ENCODE peak calls at places on chromosomes 12 and 14, in five cellular contexts. One of them, this sample, is unnamed.
A peak's percentile ranks its signal among the peaks of the same experiment; 100 is the strongest.

GRCh38 chr14:69055125-69055524 is 76.0 kb upstream of the ACTN1 start:
- DNase-seq in fibroblast of lung: peak; percentile 91
- DNase-seq in MM.1S: no peak
- DNase-seq in GM23248: peak; percentile 47
- DNase-seq in GM23338: no peak
- DNase-seq in this sample: no peak

GRCh38 chr12:122052285-122052684 is 26.3 kb upstream of the MLXIP start:
- DNase-seq in MM.1S: no peak
- DNase-seq in GM23248: peak; percentile 13
- DNase-seq in GM23338: no peak
- DNase-seq in fibroblast of lung: peak; percentile 54
- DNase-seq in this sample: no peak

GRCh38 chr14:56846970-56847928 is 37.0 kb upstream of the OTX2 start:
- DNase-seq in GM23338: peak; percentile 95
- DNase-seq in GM23248: no peak
- DNase-seq in MM.1S: no peak
- DNase-seq in fibroblast of lung: no peak
- DNase-seq in this sample: no peak

GRCh38 chr12:70154960-70155589 is 88.2 kb upstream of the CNOT2 start:
- DNase-seq in GM23248: no peak
- DNase-seq in MM.1S: no peak
- DNase-seq in fibroblast of lung: peak; percentile 8
- DNase-seq in GM23338: peak; percentile 69
- DNase-seq in this sample: no peak

GRCh38 chr12:21607701-21608100 is 3.1 kb upstream of the GYS2 start:
- DNase-seq in MM.1S: no peak
- DNase-seq in GM23248: peak; percentile 33
- DNase-seq in GM23338: peak; percentile 31
- DNase-seq in fibroblast of lung: peak; percentile 66
- DNase-seq in this sample: peak; percentile 18

GRCh38 chr14:90277581-90278198 is 21.3 kb downstream of the PSMC1 start:
- DNase-seq in fibroblast of lung: no peak
- DNase-seq in MM.1S: no peak
- DNase-seq in GM23248: no peak
- DNase-seq in GM23338: no peak
- DNase-seq in this sample: no peak

GRCh38 chr12:12560587-12561304 is 1.9 kb downstream of the DUSP16 start:
- DNase-seq in fibroblast of lung: peak; percentile 57
- DNase-seq in GM23248: peak; percentile 79
- DNase-seq in MM.1S: peak; percentile 53
- DNase-seq in GM23338: peak; percentile 30
- DNase-seq in this sample: peak; percentile 65

GRCh38 chr12:109578330-109578927 is 4.8 kb downstream of the MVK start:
- DNase-seq in fibroblast of lung: no peak
- DNase-seq in MM.1S: no peak
- DNase-seq in GM23338: no peak
- DNase-seq in GM23248: no peak
- DNase-seq in this sample: no peak

GRCh38 chr14:105247715-105248367 is 492 bp upstream of the BTBD6 start:
- DNase-seq in fibroblast of lung: no peak
- DNase-seq in MM.1S: no peak
- DNase-seq in GM23248: no peak
- DNase-seq in GM23338: peak; percentile 24
- DNase-seq in this sample: peak; percentile 41

GRCh38 chr12:11765421-11765816 is 115.9 kb downstream of the ETV6 start:
- DNase-seq in MM.1S: no peak
- DNase-seq in GM23338: no peak
- DNase-seq in GM23248: peak; percentile 4
- DNase-seq in fibroblast of lung: peak; percentile 19
- DNase-seq in this sample: no peak

GRCh38 chr14:104314251-104314941 is 176.0 kb downstream of the KIF26A start:
- DNase-seq in fibroblast of lung: no peak
- DNase-seq in GM23338: no peak
- DNase-seq in GM23248: no peak
- DNase-seq in MM.1S: no peak
- DNase-seq in this sample: no peak

GRCh38 chr12:67667276-67668073 is 18.9 kb downstream of the DYRK2 start:
- DNase-seq in fibroblast of lung: no peak
- DNase-seq in MM.1S: no peak
- DNase-seq in GM23248: peak; percentile 52
- DNase-seq in GM23338: no peak
- DNase-seq in this sample: no peak

GRCh38 chr14:73753043-73753886 is 39.1 kb upstream of the PNMA1 start:
- DNase-seq in GM23248: peak; percentile 51
- DNase-seq in MM.1S: no peak
- DNase-seq in fibroblast of lung: no peak
- DNase-seq in GM23338: no peak
- DNase-seq in this sample: peak; percentile 63

GRCh38 chr12:64650762-64651161 is 40.5 kb downstream of the RASSF3 start:
- DNase-seq in MM.1S: no peak
- DNase-seq in fibroblast of lung: no peak
- DNase-seq in GM23248: no peak
- DNase-seq in GM23338: no peak
- DNase-seq in this sample: no peak

GRCh38 chr12:115223322-115223721 is 539.3 kb upstream of the TBX3 start:
- DNase-seq in fibroblast of lung: peak; percentile 85
- DNase-seq in GM23248: peak; percentile 80
- DNase-seq in MM.1S: no peak
- DNase-seq in GM23338: no peak
- DNase-seq in this sample: no peak

GRCh38 chr14:39547845-39548244 is 115.6 kb upstream of the FBXO33 start:
- DNase-seq in MM.1S: no peak
- DNase-seq in fibroblast of lung: no peak
- DNase-seq in GM23248: no peak
- DNase-seq in GM23338: no peak
- DNase-seq in this sample: no peak

GRCh38 chr14:105547741-105548169 is 21.4 kb downstream of the TMEM121 start:
- DNase-seq in GM23248: no peak
- DNase-seq in GM23338: no peak
- DNase-seq in MM.1S: no peak
- DNase-seq in fibroblast of lung: no peak
- DNase-seq in this sample: no peak

GRCh38 chr12:55706840-55707671 is 648 bp downstream of the ITGA7 start:
- DNase-seq in GM23338: peak; percentile 66
- DNase-seq in fibroblast of lung: no peak
- DNase-seq in GM23248: peak; percentile 39
- DNase-seq in MM.1S: no peak
- DNase-seq in this sample: no peak

GRCh38 chr14:53295985-53296582 is 143.0 kb upstream of the DDHD1 start:
- DNase-seq in GM23248: peak; percentile 52
- DNase-seq in MM.1S: peak; percentile 25
- DNase-seq in GM23338: peak; percentile 76
- DNase-seq in fibroblast of lung: peak; percentile 69
- DNase-seq in this sample: peak; percentile 15

GRCh38 chr14:54659365-54659764 is 92.4 kb downstream of the SAMD4A start:
- DNase-seq in MM.1S: no peak
- DNase-seq in GM23248: no peak
- DNase-seq in GM23338: no peak
- DNase-seq in fibroblast of lung: no peak
- DNase-seq in this sample: no peak

GRCh38 chr12:76713130-76713529 is 50.8 kb upstream of the ZDHHC17 start:
- DNase-seq in MM.1S: no peak
- DNase-seq in fibroblast of lung: no peak
- DNase-seq in GM23248: no peak
- DNase-seq in GM23338: peak; percentile 70
- DNase-seq in this sample: peak; percentile 25

GRCh38 chr12:17110316-17110715 is 504.4 kb upstream of the LMO3 start:
- DNase-seq in GM23248: no peak
- DNase-seq in GM23338: no peak
- DNase-seq in fibroblast of lung: no peak
- DNase-seq in MM.1S: no peak
- DNase-seq in this sample: peak; percentile 24

GRCh38 chr12:119528241-119528640 is 65.3 kb upstream of the TMEM233 start:
- DNase-seq in fibroblast of lung: no peak
- DNase-seq in GM23338: peak; percentile 77
- DNase-seq in MM.1S: no peak
- DNase-seq in GM23248: peak; percentile 29
- DNase-seq in this sample: no peak

GRCh38 chr14:90511795-90512331 is 115.0 kb downstream of the CALM1 start:
- DNase-seq in GM23338: no peak
- DNase-seq in GM23248: no peak
- DNase-seq in fibroblast of lung: no peak
- DNase-seq in MM.1S: no peak
- DNase-seq in this sample: no peak

GRCh38 chr14:63745858-63746425 is 18.1 kb upstream of the SGPP1 start:
- DNase-seq in GM23248: no peak
- DNase-seq in fibroblast of lung: no peak
- DNase-seq in GM23338: no peak
- DNase-seq in MM.1S: peak; percentile 27
- DNase-seq in this sample: no peak

GRCh38 chr12:130075497-130076076 is 86.7 kb upstream of the FZD10 start:
- DNase-seq in GM23338: no peak
- DNase-seq in fibroblast of lung: no peak
- DNase-seq in MM.1S: no peak
- DNase-seq in GM23248: no peak
- DNase-seq in this sample: no peak

GRCh38 chr12:130076126-130076525 is 86.1 kb upstream of the FZD10 start:
- DNase-seq in GM23248: no peak
- DNase-seq in GM23338: no peak
- DNase-seq in fibroblast of lung: no peak
- DNase-seq in MM.1S: no peak
- DNase-seq in this sample: no peak

GRCh38 chr12:130073721-130074120 is 88.5 kb upstream of the FZD10 start:
- DNase-seq in GM23338: no peak
- DNase-seq in GM23248: no peak
- DNase-seq in MM.1S: no peak
- DNase-seq in fibroblast of lung: no peak
- DNase-seq in this sample: no peak

GRCh38 chr12:130076752-130077151 is 85.5 kb upstream of the FZD10 start:
- DNase-seq in GM23338: no peak
- DNase-seq in MM.1S: no peak
- DNase-seq in fibroblast of lung: no peak
- DNase-seq in GM23248: no peak
- DNase-seq in this sample: no peak

DNA sequence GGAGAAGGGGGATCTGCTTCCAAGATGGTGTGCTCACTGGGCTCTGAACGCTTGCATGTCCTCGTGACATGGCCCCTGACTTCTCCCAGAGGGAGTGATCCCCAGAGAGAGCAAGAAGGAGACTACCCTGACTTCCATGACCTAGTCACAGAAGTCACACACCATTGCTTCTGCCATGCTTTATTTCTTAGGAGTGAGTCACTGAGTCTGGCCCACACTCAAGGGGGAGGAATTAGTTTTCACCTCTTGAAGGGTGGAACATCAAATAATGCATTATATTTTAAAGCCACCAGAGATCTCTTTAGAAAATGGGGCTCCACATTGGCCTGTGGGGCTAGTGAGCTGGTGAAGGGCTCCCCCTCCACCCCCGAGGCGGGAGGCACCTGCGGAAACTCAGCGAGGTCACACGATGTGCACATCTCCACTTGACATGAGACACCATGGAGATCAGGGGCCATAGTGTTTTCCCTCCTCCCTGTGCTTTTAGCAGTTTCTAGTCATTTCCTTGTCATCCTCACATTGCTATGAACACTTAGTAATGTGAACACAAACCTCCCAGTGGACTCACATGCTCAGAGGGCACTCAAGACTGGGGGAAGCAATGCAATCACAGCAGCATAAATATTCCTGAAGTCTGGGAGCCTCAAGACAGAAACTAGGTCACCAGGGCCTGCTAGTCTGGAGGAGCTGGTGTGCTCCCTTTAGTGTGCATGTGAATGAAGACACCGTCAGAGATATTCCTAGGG is 87.4 kb upstream of the FZD10 start:
- DNase-seq in GM23248: no peak
- DNase-seq in MM.1S: no peak
- DNase-seq in fibroblast of lung: no peak
- DNase-seq in GM23338: no peak
- DNase-seq in this sample: no peak
- H3K79me2 ChIP-seq in GM23248: no peaks in the 10 kb centered on the region
- H3K79me2 ChIP-seq in MM.1S: no peaks in the 10 kb centered on the region
- H3K79me2 ChIP-seq in fibroblast of lung: no peaks in the 10 kb centered on the region
- H3K79me2 ChIP-seq in GM23338: no peaks in the 10 kb centered on the region
- H3K79me2 ChIP-seq in this sample: no peaks in the 10 kb centered on the region

DNA sequence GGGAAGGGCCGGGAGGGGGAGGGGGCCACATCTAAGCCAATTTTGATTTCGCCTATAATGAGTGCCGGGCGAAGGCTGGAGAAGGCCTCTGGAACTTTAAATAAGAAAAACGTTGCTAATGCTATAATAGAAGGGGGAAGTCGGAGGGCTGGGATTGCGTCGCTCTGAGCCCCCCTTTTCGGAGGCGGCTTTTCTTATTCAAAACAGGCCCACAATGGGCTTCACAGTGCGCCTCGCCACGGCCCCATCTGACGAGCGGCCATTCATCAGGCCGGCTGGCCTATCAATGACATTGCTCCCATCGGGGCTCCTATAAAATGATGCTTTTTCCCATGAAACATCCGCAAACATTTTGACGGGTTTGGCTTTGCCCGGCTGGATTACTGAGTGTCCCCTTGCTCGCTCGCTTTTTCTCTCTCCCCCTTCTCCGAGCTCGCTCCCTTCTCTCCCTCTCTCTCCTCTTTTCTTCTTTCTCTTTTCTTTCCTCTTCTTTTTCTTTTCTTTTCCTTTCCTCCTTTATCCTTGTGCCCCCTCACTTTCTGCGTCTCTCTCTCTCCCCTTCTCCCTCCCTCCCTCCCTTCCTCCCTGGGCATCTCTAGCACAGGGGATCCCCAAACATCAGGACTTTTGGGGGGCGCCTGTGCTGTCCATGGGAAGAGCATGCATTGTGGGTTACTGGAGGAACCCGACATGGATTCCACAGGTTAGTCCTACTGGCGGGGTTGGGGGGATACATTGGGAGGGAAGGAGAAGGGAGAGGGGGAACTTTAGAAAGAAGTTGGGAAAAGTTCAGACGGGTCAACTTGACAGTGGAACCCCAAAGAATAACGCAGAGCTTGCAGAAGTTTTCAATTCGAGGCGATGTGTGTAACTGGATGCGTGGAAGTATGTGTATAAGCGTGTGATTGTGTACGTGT is at the start of gene RFX4:
- DNase-seq in fibroblast of lung: no peak
- DNase-seq in MM.1S: no peak
- DNase-seq in GM23338: peak; percentile 90
- DNase-seq in GM23248: no peak
- DNase-seq in this sample: no peak
- H3K4me3 ChIP-seq in fibroblast of lung: peak within 1 kb of the TSS; percentile 36
- H3K4me3 ChIP-seq in MM.1S: peak within 1 kb of the TSS; percentile 12
- H3K4me3 ChIP-seq in GM23338: peak within 1 kb of the TSS; percentile 74
- H3K4me3 ChIP-seq in GM23248: peak within 1 kb of the TSS; percentile 58
- H3K4me3 ChIP-seq in this sample: no peak within 1 kb of the TSS

GRCh38 chr14:67267929-67268328 is 26.7 kb downstream of the PALS1 start:
- DNase-seq in GM23248: no peak
- DNase-seq in MM.1S: no peak
- DNase-seq in GM23338: no peak
- DNase-seq in fibroblast of lung: no peak
- DNase-seq in this sample: no peak
- H3K4me2 ChIP-seq in GM23248: peak overlapping the region; percentile 23
- H3K4me2 ChIP-seq in MM.1S: no peak overlapping the region
- H3K4me2 ChIP-seq in GM23338: peak overlapping the region; percentile 71
- H3K4me2 ChIP-seq in fibroblast of lung: peak overlapping the region; percentile 53
- H3K4me2 ChIP-seq in this sample: peak overlapping the region; percentile 58

DNA sequence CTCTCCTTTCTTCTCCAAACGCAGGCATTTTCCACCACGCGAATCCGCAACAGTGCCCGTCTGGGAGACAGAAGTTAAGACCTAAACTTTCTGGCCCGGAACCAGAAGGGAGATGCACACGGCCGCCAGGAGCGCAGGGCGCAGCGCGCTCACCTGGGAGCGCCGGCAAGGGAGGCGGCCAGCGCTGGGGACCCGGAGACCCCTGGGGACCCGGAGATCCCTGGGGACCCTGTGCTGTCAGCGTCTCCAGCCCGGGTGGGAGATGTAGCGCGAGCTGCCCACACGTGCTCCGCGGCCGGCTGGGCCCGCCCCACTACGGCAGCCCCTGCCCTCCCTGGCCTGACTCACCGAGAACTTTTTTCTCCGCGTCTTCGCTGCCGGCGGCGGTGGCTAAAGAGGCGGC is 620 bp downstream of the YBX3 start:
- DNase-seq in GM23338: no peak
- DNase-seq in fibroblast of lung: peak; percentile 59
- DNase-seq in GM23248: peak; percentile 88
- DNase-seq in MM.1S: peak; percentile 47
- DNase-seq in this sample: peak; percentile 70
- H3K79me2 ChIP-seq in GM23338: peaks cover 52% of the 10 kb centered on the region
- H3K79me2 ChIP-seq in fibroblast of lung: peaks cover 46% of the 10 kb centered on the region
- H3K79me2 ChIP-seq in GM23248: peaks cover 70% of the 10 kb centered on the region
- H3K79me2 ChIP-seq in MM.1S: peaks cover 52% of the 10 kb centered on the region
- H3K79me2 ChIP-seq in this sample: peaks cover 11% of the 10 kb centered on the region

This sample was measured in trophoblast cell.